ENCODE peak calls at places on chromosome 20, in nine cellular contexts. H is progenitor cell of endocrine pancreas; X is psoas muscle; I is PC-3; R is T follicular helper cell; U is activated B cell treated with CpG ODN at 0.5 μM for 24 hours; V is NCI-H526; F is fibroblast of mammary gland; O is CD4-positive, CD25-positive, alpha-beta regulatory T cell. D is an unnamed sample.

GRCh38 chr20:16393836-16394235 is 179.4 kb downstream of the KIF16B start:
- DNase-seq in O (no peak), X (no peak), V (no peak), U (no peak), I (no peak), F (no peak), R (no peak), H (no peak), D (no peak)

GRCh38 chr20:37856932-37857660 is 45.8 kb upstream of the VSTM2L start:
- DNase-seq in X (no peak), O (no peak), I (peak), F (peak), H (no peak), V (no peak), R (no peak), U (no peak), D (no peak)

GRCh38 chr20:60453847-60454246 is 495.6 kb downstream of the CDH26 start:
- DNase-seq in R (no peak), U (no peak), I (no peak), V (no peak), X (no peak), F (no peak), O (no peak), H (no peak), D (no peak)

GRCh38 chr20:10770753-10771152 is 97.0 kb upstream of the JAG1 start:
- DNase-seq in U (no peak), X (no peak), F (no peak), R (no peak), V (no peak), O (no peak), H (no peak), I (no peak), D (no peak)

GRCh38 chr20:57033994-57034393 is 232.4 kb downstream of the BMP7 start:
- DNase-seq in H (no peak), F (no peak), X (no peak), I (peak), V (no peak), R (no peak), U (no peak), O (no peak), D (no peak)

GRCh38 chr20:63167026-63167917 is 48.7 kb downstream of the YTHDF1 start:
- DNase-seq in V (no peak), O (no peak), I (peak), U (no peak), H (no peak), X (peak), R (no peak), F (no peak), D (no peak)

GRCh38 chr20:62282877-62283503 is 19.8 kb upstream of the ADRM1 start:
- DNase-seq in I (no peak), V (no peak), R (no peak), H (no peak), U (no peak), X (peak), F (no peak), O (no peak), D (no peak)

GRCh38 chr20:34622821-34623451 is 54.0 kb downstream of the PIGU start:
- DNase-seq in U (no peak), V (no peak), R (no peak), H (no peak), O (no peak), I (no peak), X (no peak), F (no peak), D (no peak)

GRCh38 chr20:6178537-6178936 is 55.7 kb upstream of the FERMT1 start:
- DNase-seq in O (no peak), R (no peak), I (peak), V (peak), X (no peak), U (no peak), H (no peak), F (peak), D (peak)

GRCh38 chr20:24933266-24933908 is 15.7 kb upstream of the CST7 start:
- DNase-seq in X (no peak), O (no peak), H (no peak), V (no peak), U (no peak), I (no peak), F (no peak), R (no peak), D (no peak)

GRCh38 chr20:59628171-59628570 is 23.8 kb downstream of the PHACTR3 start:
- DNase-seq in I (no peak), R (no peak), V (no peak), X (no peak), U (no peak), H (no peak), O (no peak), F (no peak), D (no peak)

GRCh38 chr20:5746064-5746463 is 4.1 kb upstream of the SHLD1 start:
- DNase-seq in F (no peak), X (no peak), O (no peak), H (no peak), R (no peak), U (no peak), I (no peak), V (no peak), D (no peak)